ENCODE peak calls at places on chromosomes 5 and 9, in ten cellular contexts. One of them, this sample, is unnamed. For H3K36me3 and H3K27me3, the result is how much of the 10 kb centered on the place peaks cover.

GRCh38 chr9:106613250-106613737 is 249.7 kb upstream of the ZNF462 start:
- DNase-seq in neural progenitor cell: no peak
- DNase-seq in PC-3: no peak
- DNase-seq in cardiac muscle cell: no peak
- DNase-seq in esophagus squamous epithelium: no peak
- DNase-seq in body of pancreas: peak
- DNase-seq in HCT116: no peak
- DNase-seq in CD8-positive, alpha-beta memory T cell: no peak
- DNase-seq in Panc1: no peak
- DNase-seq in mammary epithelial cell: no peak
- DNase-seq in this sample: no peak

GRCh38 chr9:16262467-16263261 is 607.8 kb downstream of the BNC2 start:
- DNase-seq in cardiac muscle cell: no peak
- DNase-seq in PC-3: peak
- DNase-seq in HCT116: no peak
- DNase-seq in esophagus squamous epithelium: no peak
- DNase-seq in body of pancreas: no peak
- DNase-seq in Panc1: no peak
- DNase-seq in mammary epithelial cell: no peak
- DNase-seq in neural progenitor cell: no peak
- DNase-seq in CD8-positive, alpha-beta memory T cell: no peak
- DNase-seq in this sample: no peak

GRCh38 chr9:131447600-131447999 is 53.7 kb downstream of the PRRC2B start:
- DNase-seq in Panc1: no peak
- DNase-seq in CD8-positive, alpha-beta memory T cell: no peak
- DNase-seq in cardiac muscle cell: no peak
- DNase-seq in HCT116: no peak
- DNase-seq in body of pancreas: no peak
- DNase-seq in esophagus squamous epithelium: no peak
- DNase-seq in mammary epithelial cell: no peak
- DNase-seq in neural progenitor cell: no peak
- DNase-seq in PC-3: no peak
- DNase-seq in this sample: no peak

GRCh38 chr9:35798658-35799366 is 7.4 kb downstream of the NPR2 start:
- DNase-seq in CD8-positive, alpha-beta memory T cell: no peak
- DNase-seq in Panc1: peak
- DNase-seq in HCT116: no peak
- DNase-seq in neural progenitor cell: no peak
- DNase-seq in esophagus squamous epithelium: no peak
- DNase-seq in body of pancreas: no peak
- DNase-seq in PC-3: peak
- DNase-seq in cardiac muscle cell: no peak
- DNase-seq in mammary epithelial cell: peak
- DNase-seq in this sample: no peak

GRCh38 chr5:127028822-127029457 is 1.4 kb downstream of the MARCHF3 start:
- DNase-seq in CD8-positive, alpha-beta memory T cell: no peak
- DNase-seq in esophagus squamous epithelium: peak
- DNase-seq in Panc1: no peak
- DNase-seq in HCT116: no peak
- DNase-seq in PC-3: peak
- DNase-seq in body of pancreas: peak
- DNase-seq in neural progenitor cell: no peak
- DNase-seq in cardiac muscle cell: peak
- DNase-seq in mammary epithelial cell: no peak
- DNase-seq in this sample: no peak

GRCh38 chr9:110769667-110770066 is 101.1 kb downstream of the MUSK start:
- DNase-seq in cardiac muscle cell: peak
- DNase-seq in neural progenitor cell: no peak
- DNase-seq in CD8-positive, alpha-beta memory T cell: no peak
- DNase-seq in esophagus squamous epithelium: no peak
- DNase-seq in Panc1: no peak
- DNase-seq in PC-3: no peak
- DNase-seq in body of pancreas: no peak
- DNase-seq in mammary epithelial cell: no peak
- DNase-seq in HCT116: no peak
- DNase-seq in this sample: no peak

GRCh38 chr5:140977003-140977402 is 10.7 kb downstream of the PCDHAC2 start:
- DNase-seq in esophagus squamous epithelium: no peak
- DNase-seq in CD8-positive, alpha-beta memory T cell: no peak
- DNase-seq in HCT116: no peak
- DNase-seq in PC-3: no peak
- DNase-seq in neural progenitor cell: no peak
- DNase-seq in Panc1: no peak
- DNase-seq in mammary epithelial cell: peak
- DNase-seq in body of pancreas: no peak
- DNase-seq in cardiac muscle cell: peak
- DNase-seq in this sample: no peak

GRCh38 chr5:55847837-55848236 is 3.3 kb upstream of the IL31RA start:
- DNase-seq in HCT116: no peak
- DNase-seq in neural progenitor cell: no peak
- DNase-seq in mammary epithelial cell: peak
- DNase-seq in esophagus squamous epithelium: no peak
- DNase-seq in cardiac muscle cell: peak
- DNase-seq in CD8-positive, alpha-beta memory T cell: no peak
- DNase-seq in Panc1: no peak
- DNase-seq in body of pancreas: no peak
- DNase-seq in PC-3: no peak
- DNase-seq in this sample: no peak

GRCh38 chr9:27247756-27248155 is 49.2 kb downstream of the EQTN start:
- DNase-seq in HCT116: peak
- DNase-seq in Panc1: no peak
- DNase-seq in body of pancreas: peak
- DNase-seq in esophagus squamous epithelium: no peak
- DNase-seq in cardiac muscle cell: peak
- DNase-seq in neural progenitor cell: peak
- DNase-seq in mammary epithelial cell: peak
- DNase-seq in PC-3: peak
- DNase-seq in CD8-positive, alpha-beta memory T cell: no peak
- DNase-seq in this sample: no peak

GRCh38 chr9:129620669-129621295 is at the start of gene C9orf50:
- DNase-seq in cardiac muscle cell: no peak
- DNase-seq in PC-3: no peak
- DNase-seq in mammary epithelial cell: no peak
- DNase-seq in neural progenitor cell: no peak
- DNase-seq in HCT116: no peak
- DNase-seq in CD8-positive, alpha-beta memory T cell: no peak
- DNase-seq in Panc1: no peak
- DNase-seq in body of pancreas: no peak
- DNase-seq in esophagus squamous epithelium: no peak
- DNase-seq in this sample: no peak

GRCh38 chr5:81554647-81555046 is 160.7 kb upstream of the ACOT12 start:
- DNase-seq in mammary epithelial cell: no peak
- DNase-seq in PC-3: no peak
- DNase-seq in cardiac muscle cell: no peak
- DNase-seq in neural progenitor cell: no peak
- DNase-seq in body of pancreas: no peak
- DNase-seq in esophagus squamous epithelium: no peak
- DNase-seq in Panc1: no peak
- DNase-seq in HCT116: no peak
- DNase-seq in CD8-positive, alpha-beta memory T cell: no peak
- DNase-seq in this sample: no peak

GRCh38 chr9:100160021-100160420 is 61.0 kb downstream of the INVS start:
- DNase-seq in HCT116: no peak
- DNase-seq in body of pancreas: no peak
- DNase-seq in neural progenitor cell: no peak
- DNase-seq in Panc1: no peak
- DNase-seq in PC-3: no peak
- DNase-seq in esophagus squamous epithelium: no peak
- DNase-seq in mammary epithelial cell: no peak
- DNase-seq in CD8-positive, alpha-beta memory T cell: no peak
- DNase-seq in cardiac muscle cell: peak
- DNase-seq in this sample: no peak

DNA sequence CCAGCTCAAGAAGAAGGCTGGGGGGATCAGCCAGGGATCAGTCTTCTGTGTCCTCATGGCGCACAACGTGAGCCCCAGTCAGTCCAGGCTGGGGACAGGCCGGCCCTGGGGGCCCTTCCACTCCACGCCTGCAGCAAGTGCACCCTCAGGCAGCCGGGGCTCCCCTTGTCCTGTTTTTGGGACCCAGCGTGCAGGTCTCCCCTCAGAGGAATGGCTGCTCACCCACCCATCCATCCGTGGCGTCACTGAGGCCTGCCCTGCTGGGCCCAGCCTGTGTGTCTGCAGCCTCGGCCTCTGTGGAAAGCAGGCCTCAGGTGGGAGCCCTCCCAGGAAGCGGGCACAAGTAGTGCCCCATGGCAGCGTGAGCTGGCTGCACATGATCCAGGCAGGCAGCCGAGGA is 52.6 kb upstream of the FCN2 start:
- DNase-seq in Panc1: no peak
- DNase-seq in CD8-positive, alpha-beta memory T cell: no peak
- DNase-seq in cardiac muscle cell: no peak
- DNase-seq in body of pancreas: no peak
- DNase-seq in neural progenitor cell: no peak
- DNase-seq in PC-3: no peak
- DNase-seq in esophagus squamous epithelium: no peak
- DNase-seq in mammary epithelial cell: no peak
- DNase-seq in HCT116: no peak
- DNase-seq in this sample: no peak
- H3K36me3 ChIP-seq in Panc1: under half
- H3K36me3 ChIP-seq in CD8-positive, alpha-beta memory T cell: under half
- H3K36me3 ChIP-seq in cardiac muscle cell: under half
- H3K36me3 ChIP-seq in body of pancreas: under half
- H3K36me3 ChIP-seq in neural progenitor cell: under half
- H3K36me3 ChIP-seq in PC-3: under half
- H3K36me3 ChIP-seq in esophagus squamous epithelium: half or more
- H3K36me3 ChIP-seq in mammary epithelial cell: under half
- H3K36me3 ChIP-seq in HCT116: under half
- H3K36me3 ChIP-seq in this sample: under half

DNA sequence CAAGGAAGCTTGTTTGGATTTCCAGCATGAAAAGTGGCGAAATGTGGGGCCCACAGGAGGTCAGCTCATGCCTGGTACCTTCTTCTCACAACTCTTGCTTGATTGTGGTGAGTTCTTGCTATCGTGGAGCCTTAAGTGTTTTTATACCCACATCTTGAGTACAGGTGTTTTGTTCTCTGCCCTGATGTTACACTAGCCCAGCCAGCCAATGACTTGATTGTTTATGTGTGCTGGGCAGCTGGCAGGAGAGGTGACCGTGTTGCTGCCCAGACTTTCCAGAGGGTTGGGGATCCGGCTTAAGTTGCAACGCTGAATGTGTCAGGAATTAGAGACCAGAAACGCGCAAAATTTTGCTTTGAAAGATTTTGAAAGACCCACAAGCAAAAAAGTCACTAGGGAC is 24.0 kb upstream of the TPPP start:
- DNase-seq in Panc1: no peak
- DNase-seq in HCT116: no peak
- DNase-seq in esophagus squamous epithelium: no peak
- DNase-seq in body of pancreas: no peak
- DNase-seq in mammary epithelial cell: no peak
- DNase-seq in cardiac muscle cell: no peak
- DNase-seq in CD8-positive, alpha-beta memory T cell: no peak
- DNase-seq in neural progenitor cell: no peak
- DNase-seq in PC-3: no peak
- DNase-seq in this sample: no peak
- H3K27ac ChIP-seq in Panc1: no peak
- H3K27ac ChIP-seq in HCT116: no peak
- H3K27ac ChIP-seq in esophagus squamous epithelium: no peak
- H3K27ac ChIP-seq in body of pancreas: no peak
- H3K27ac ChIP-seq in mammary epithelial cell: no peak
- H3K27ac ChIP-seq in cardiac muscle cell: no peak
- H3K27ac ChIP-seq in CD8-positive, alpha-beta memory T cell: no peak
- H3K27ac ChIP-seq in neural progenitor cell: no peak
- H3K27ac ChIP-seq in PC-3: no peak
- H3K27ac ChIP-seq in this sample: no peak

GRCh38 chr9:137077010-137077747 is at the start of gene UAP1L1:
- DNase-seq in body of pancreas: peak
- DNase-seq in cardiac muscle cell: peak
- DNase-seq in PC-3: peak
- DNase-seq in neural progenitor cell: peak
- DNase-seq in CD8-positive, alpha-beta memory T cell: peak
- DNase-seq in HCT116: no peak
- DNase-seq in esophagus squamous epithelium: no peak
- DNase-seq in mammary epithelial cell: no peak
- DNase-seq in Panc1: no peak
- DNase-seq in this sample: peak

GRCh38 chr9:137076636-137077009 is 694 bp upstream of the UAP1L1 start:
- DNase-seq in HCT116: no peak
- DNase-seq in PC-3: no peak
- DNase-seq in cardiac muscle cell: no peak
- DNase-seq in mammary epithelial cell: no peak
- DNase-seq in neural progenitor cell: no peak
- DNase-seq in Panc1: no peak
- DNase-seq in body of pancreas: no peak
- DNase-seq in esophagus squamous epithelium: no peak
- DNase-seq in CD8-positive, alpha-beta memory T cell: no peak
- DNase-seq in this sample: no peak

GRCh38 chr9:137073992-137074399 is 3.3 kb upstream of the UAP1L1 start:
- DNase-seq in cardiac muscle cell: no peak
- DNase-seq in neural progenitor cell: no peak
- DNase-seq in CD8-positive, alpha-beta memory T cell: no peak
- DNase-seq in esophagus squamous epithelium: no peak
- DNase-seq in HCT116: no peak
- DNase-seq in PC-3: no peak
- DNase-seq in Panc1: no peak
- DNase-seq in mammary epithelial cell: no peak
- DNase-seq in body of pancreas: no peak
- DNase-seq in this sample: no peak

GRCh38 chr9:137074657-137075274 is 2.6 kb upstream of the UAP1L1 start:
- DNase-seq in esophagus squamous epithelium: no peak
- DNase-seq in HCT116: no peak
- DNase-seq in CD8-positive, alpha-beta memory T cell: no peak
- DNase-seq in body of pancreas: no peak
- DNase-seq in Panc1: no peak
- DNase-seq in mammary epithelial cell: no peak
- DNase-seq in cardiac muscle cell: no peak
- DNase-seq in PC-3: no peak
- DNase-seq in neural progenitor cell: no peak
- DNase-seq in this sample: no peak

GRCh38 chr9:137075275-137075775 is 2.0 kb upstream of the UAP1L1 start:
- DNase-seq in HCT116: no peak
- DNase-seq in body of pancreas: no peak
- DNase-seq in CD8-positive, alpha-beta memory T cell: no peak
- DNase-seq in neural progenitor cell: no peak
- DNase-seq in mammary epithelial cell: no peak
- DNase-seq in cardiac muscle cell: no peak
- DNase-seq in esophagus squamous epithelium: no peak
- DNase-seq in Panc1: no peak
- DNase-seq in PC-3: no peak
- DNase-seq in this sample: no peak
- H3K27me3 ChIP-seq in HCT116: under half
- H3K27me3 ChIP-seq in body of pancreas: under half
- H3K27me3 ChIP-seq in CD8-positive, alpha-beta memory T cell: under half
- H3K27me3 ChIP-seq in neural progenitor cell: half or more
- H3K27me3 ChIP-seq in mammary epithelial cell: under half
- H3K27me3 ChIP-seq in cardiac muscle cell: under half
- H3K27me3 ChIP-seq in esophagus squamous epithelium: under half
- H3K27me3 ChIP-seq in Panc1: under half
- H3K27me3 ChIP-seq in PC-3: under half
- H3K27me3 ChIP-seq in this sample: under half

GRCh38 chr9:115090486-115090885 is 27.5 kb downstream of the TNC start:
- DNase-seq in neural progenitor cell: no peak
- DNase-seq in PC-3: no peak
- DNase-seq in body of pancreas: no peak
- DNase-seq in esophagus squamous epithelium: no peak
- DNase-seq in cardiac muscle cell: no peak
- DNase-seq in HCT116: no peak
- DNase-seq in mammary epithelial cell: no peak
- DNase-seq in Panc1: no peak
- DNase-seq in CD8-positive, alpha-beta memory T cell: no peak
- DNase-seq in this sample: no peak
- H3K36me3 ChIP-seq in neural progenitor cell: under half
- H3K36me3 ChIP-seq in PC-3: under half
- H3K36me3 ChIP-seq in body of pancreas: under half
- H3K36me3 ChIP-seq in esophagus squamous epithelium: under half
- H3K36me3 ChIP-seq in cardiac muscle cell: under half
- H3K36me3 ChIP-seq in HCT116: under half
- H3K36me3 ChIP-seq in mammary epithelial cell: under half
- H3K36me3 ChIP-seq in Panc1: under half
- H3K36me3 ChIP-seq in CD8-positive, alpha-beta memory T cell: under half
- H3K36me3 ChIP-seq in this sample: under half